ENCODE peak calls at places on chromosomes 13 and 19, in four cellular contexts. T is NCI-H774, Q is ureter, J is AG04449. E is an unnamed sample.

GRCh38 chr13:48161530-48162179 is 66.8 kb upstream of the MED4 start:
- DNase-seq in T (no peak), Q (peak), J (no peak), E (peak)

GRCh38 chr13:81577601-81578000 is 1236.7 kb upstream of the SPRY2 start:
- DNase-seq in T (no peak), Q (no peak), J (no peak), E (no peak)

GRCh38 chr19:3556978-3557460 is 367 bp downstream of the MFSD12 start:
- DNase-seq in T (no peak), Q (no peak), J (no peak), E (no peak)

GRCh38 chr13:111267784-111268183 is 52.7 kb upstream of the TEX29 start:
- DNase-seq in T (no peak), Q (no peak), J (no peak), E (no peak)

GRCh38 chr19:43773725-43774102 is 7.1 kb downstream of the KCNN4 start:
- DNase-seq in T (no peak), Q (no peak), J (no peak), E (no peak)

GRCh38 chr13:50099473-50099872 is 84.2 kb downstream of the KCNRG start:
- DNase-seq in T (no peak), Q (no peak), J (no peak), E (no peak)

GRCh38 chr13:113544896-113545295 is 39.7 kb upstream of the TFDP1 start:
- DNase-seq in T (no peak), Q (no peak), J (no peak), E (no peak)

GRCh38 chr19:10566658-10567410 is 1.0 kb upstream of the KRI1 start:
- DNase-seq in T (no peak), Q (no peak), J (no peak), E (no peak)

GRCh38 chr19:10567696-10568443 is 909 bp downstream of the CDKN2D start:
- DNase-seq in T (no peak), Q (no peak), J (no peak), E (no peak)

GRCh38 chr13:96090240-96091101 is 564 bp downstream of the HS6ST3 start:
- DNase-seq in T (no peak), Q (no peak), J (no peak), E (no peak)

GRCh38 chr19:10111405-10111811 is at the start of gene P2RY11:
- DNase-seq in T (no peak), Q (no peak), J (no peak), E (no peak)

GRCh38 chr19:51564791-51565190 is 6.3 kb upstream of the ZNF175 start:
- DNase-seq in T (no peak), Q (no peak), J (no peak), E (no peak)

GRCh38 chr13:90686438-90686837 is 661.0 kb upstream of the MIR17HG start:
- DNase-seq in T (no peak), Q (no peak), J (no peak), E (no peak)

GRCh38 chr19:37961198-37961597 is 54.2 kb downstream of the SIPA1L3 start:
- DNase-seq in T (no peak), Q (no peak), J (no peak), E (no peak)

GRCh38 chr13:27295096-27295495 is 24.5 kb downstream of the RASL11A start:
- DNase-seq in T (no peak), Q (no peak), J (no peak), E (no peak)

GRCh38 chr19:47135156-47135555 is 4.5 kb downstream of the SAE1 start:
- DNase-seq in T (no peak), Q (no peak), J (no peak), E (no peak)